ENCODE peak calls at places on chromosomes 2 and 18, in six cellular contexts. V, J, N, G, T and D are unnamed samples.

GRCh38 chr2:235935071-235935470 is 233.1 kb downstream of the GBX2 start:
- DNase-seq in G (no peak), J (no peak), T (no peak), N (no peak), V (no peak), D (no peak)

GRCh38 chr2:113187771-113188170 is 14.0 kb downstream of the PSD4 start:
- DNase-seq in N (no peak), J (no peak), T (no peak), G (no peak), V (no peak), D (no peak)

GRCh38 chr2:157875720-157876065 is 437 bp downstream of the ACVR1 start:
- DNase-seq in N (peak), V (peak), J (peak), T (peak), G (no peak), D (peak)

GRCh38 chr18:63681449-63682381 is 20.0 kb upstream of the SERPINB3 start:
- DNase-seq in G (no peak), V (no peak), J (peak), T (no peak), N (no peak), D (no peak)

GRCh38 chr2:8615252-8616083 is 66.4 kb upstream of the ID2 start:
- DNase-seq in N (peak), J (no peak), G (no peak), T (no peak), V (no peak), D (no peak)

GRCh38 chr2:214593723-214594122 is 182.9 kb downstream of the VWC2L start:
- DNase-seq in V (peak), T (no peak), G (peak), N (no peak), J (peak), D (peak)

GRCh38 chr2:214382229-214382628 is 28.6 kb upstream of the VWC2L start:
- DNase-seq in T (no peak), V (no peak), N (no peak), J (no peak), G (no peak), D (no peak)

GRCh38 chr2:159076233-159076632 is 107.8 kb downstream of the TANC1 start:
- DNase-seq in J (no peak), V (no peak), T (peak), N (no peak), G (no peak), D (no peak)

GRCh38 chr2:25042321-25043240 is 705 bp downstream of the EFR3B start:
- DNase-seq in G (peak), V (peak), J (no peak), N (peak), T (peak), D (peak)

GRCh38 chr2:45134726-45135125 is 125.5 kb upstream of the SIX2 start:
- DNase-seq in N (no peak), J (no peak), T (peak), V (no peak), G (no peak), D (peak)

GRCh38 chr2:21422050-21422449 is 298.3 kb downstream of the TDRD15 start:
- DNase-seq in V (peak), N (peak), G (peak), T (no peak), J (peak), D (no peak)

GRCh38 chr2:144890828-144891227 is 370.9 kb upstream of the ZEB2 start:
- DNase-seq in J (no peak), T (peak), V (no peak), N (peak), G (no peak), D (peak)

GRCh38 chr2:73986085-73986680 is 1.5 kb downstream of the TET3 start:
- DNase-seq in J (no peak), V (no peak), N (no peak), G (no peak), T (no peak), D (no peak)

GRCh38 chr2:50344509-50345106 is 687.3 kb downstream of the NRXN1 start:
- DNase-seq in J (no peak), N (no peak), T (no peak), V (peak), G (peak), D (no peak)

GRCh38 chr2:121532894-121533293 is 2.2 kb downstream of the RNU4ATAC start:
- DNase-seq in N (no peak), G (no peak), J (peak), V (no peak), T (no peak), D (no peak)

GRCh38 chr18:73150199-73150598 is 282.4 kb upstream of the NETO1 start:
- DNase-seq in T (no peak), V (no peak), G (no peak), N (no peak), J (no peak), D (no peak)

GRCh38 chr2:201436141-201436540 is 15.1 kb downstream of the TRAK2 start:
- DNase-seq in V (no peak), N (no peak), T (no peak), J (no peak), G (no peak), D (no peak)

GRCh38 chr2:209049608-209050007 is 374.2 kb upstream of the MAP2 start:
- DNase-seq in N (no peak), T (no peak), V (no peak), J (no peak), G (no peak), D (no peak)

GRCh38 chr2:902584-902983 is 48.1 kb upstream of the SNTG2 start:
- DNase-seq in J (no peak), G (no peak), T (no peak), V (no peak), N (no peak), D (no peak)

GRCh38 chr2:113324684-113325160 is 46.0 kb upstream of the PAX8 start:
- DNase-seq in T (peak), G (peak), N (peak), V (peak), J (no peak), D (peak)

GRCh38 chr2:147398301-147398700 is 446.5 kb upstream of the ACVR2A start:
- DNase-seq in N (no peak), G (no peak), T (no peak), J (no peak), V (no peak), D (no peak)

GRCh38 chr2:186437719-186438118 is 48.3 kb upstream of the ZC3H15 start:
- DNase-seq in J (no peak), V (no peak), G (no peak), N (no peak), T (no peak), D (no peak)

GRCh38 chr2:176188218-176188968 is at the start of gene HOXD1:
- DNase-seq in V (peak), G (peak), T (peak), J (peak), N (peak), D (peak)

GRCh38 chr2:182506606-182507005 is 79.8 kb upstream of the PDE1A start:
- DNase-seq in G (no peak), N (no peak), J (no peak), V (no peak), T (peak), D (no peak)
- TF ChIP-seq JUN in G (no peak), N (no peak), J (no peak), V (no peak), T (no peak), D (no peak)

DNA sequence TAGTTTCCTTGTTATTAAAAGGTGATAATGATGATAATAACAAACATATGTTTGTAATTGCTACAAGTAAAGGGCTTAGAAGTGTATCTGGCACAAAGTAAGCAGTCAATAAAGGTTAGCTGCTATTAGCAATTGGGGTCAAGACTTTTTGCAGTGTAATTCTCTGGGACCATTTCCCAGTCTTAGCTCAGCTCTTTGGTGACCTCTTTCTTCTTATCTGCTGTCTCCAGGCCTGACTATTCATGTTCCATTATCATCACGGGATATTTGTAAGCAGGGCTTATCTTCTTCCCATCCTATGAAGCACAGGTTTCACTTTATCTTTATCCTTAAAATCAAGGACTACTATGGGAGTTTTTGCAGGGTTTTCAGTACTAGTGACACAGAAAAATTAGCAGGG is 131.7 kb downstream of the DOCK10 start:
- DNase-seq in V (no peak), N (no peak), J (no peak), T (peak), G (no peak), D (no peak)
- TF ChIP-seq JUN in V (no peak), N (no peak), J (no peak), T (peak), G (no peak), D (no peak)

GRCh38 chr2:239979243-239980023 is 45.7 kb downstream of the NDUFA10 start:
- DNase-seq in V (peak), J (no peak), N (no peak), G (peak), T (peak), D (no peak)
- TF ChIP-seq JUN in V (no peak), J (no peak), N (no peak), G (no peak), T (no peak), D (no peak)

GRCh38 chr2:226772389-226773179 is 27.0 kb downstream of the IRS1 start:
- DNase-seq in G (no peak), V (no peak), J (peak), T (peak), N (no peak), D (no peak)
- TF ChIP-seq JUN in G (no peak), V (no peak), J (no peak), T (no peak), N (no peak), D (no peak)

DNA sequence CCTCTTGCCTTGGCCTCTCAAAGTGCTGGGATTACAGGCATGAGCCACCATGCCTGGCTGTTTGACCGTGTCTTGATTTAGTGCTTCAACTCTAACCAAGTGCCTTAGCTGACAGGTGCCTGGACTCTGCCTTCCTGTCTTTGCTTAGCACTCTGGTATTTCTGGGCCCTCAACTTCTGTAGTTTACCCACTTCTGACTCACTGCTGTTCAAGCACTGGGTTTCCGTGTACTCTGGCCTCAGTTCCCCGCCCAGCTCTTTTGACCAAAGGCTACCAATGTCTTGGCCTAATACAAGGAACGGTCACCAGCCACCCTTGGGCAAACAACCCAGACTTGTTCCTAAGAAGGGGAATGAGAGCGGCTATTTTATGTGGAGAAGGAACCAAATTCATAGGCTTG is 35.7 kb upstream of the CABLES1 start:
- DNase-seq in G (no peak), V (no peak), T (no peak), N (no peak), J (peak), D (peak)
- TF ChIP-seq JUN in G (no peak), V (no peak), T (no peak), N (no peak), J (peak), D (no peak)

GRCh38 chr2:75320893-75321292 is 121.6 kb upstream of the TACR1 start:
- DNase-seq in G (no peak), J (no peak), T (no peak), N (no peak), V (no peak), D (no peak)
- TF ChIP-seq JUN in G (no peak), J (no peak), T (no peak), N (no peak), V (no peak), D (no peak)

DNA sequence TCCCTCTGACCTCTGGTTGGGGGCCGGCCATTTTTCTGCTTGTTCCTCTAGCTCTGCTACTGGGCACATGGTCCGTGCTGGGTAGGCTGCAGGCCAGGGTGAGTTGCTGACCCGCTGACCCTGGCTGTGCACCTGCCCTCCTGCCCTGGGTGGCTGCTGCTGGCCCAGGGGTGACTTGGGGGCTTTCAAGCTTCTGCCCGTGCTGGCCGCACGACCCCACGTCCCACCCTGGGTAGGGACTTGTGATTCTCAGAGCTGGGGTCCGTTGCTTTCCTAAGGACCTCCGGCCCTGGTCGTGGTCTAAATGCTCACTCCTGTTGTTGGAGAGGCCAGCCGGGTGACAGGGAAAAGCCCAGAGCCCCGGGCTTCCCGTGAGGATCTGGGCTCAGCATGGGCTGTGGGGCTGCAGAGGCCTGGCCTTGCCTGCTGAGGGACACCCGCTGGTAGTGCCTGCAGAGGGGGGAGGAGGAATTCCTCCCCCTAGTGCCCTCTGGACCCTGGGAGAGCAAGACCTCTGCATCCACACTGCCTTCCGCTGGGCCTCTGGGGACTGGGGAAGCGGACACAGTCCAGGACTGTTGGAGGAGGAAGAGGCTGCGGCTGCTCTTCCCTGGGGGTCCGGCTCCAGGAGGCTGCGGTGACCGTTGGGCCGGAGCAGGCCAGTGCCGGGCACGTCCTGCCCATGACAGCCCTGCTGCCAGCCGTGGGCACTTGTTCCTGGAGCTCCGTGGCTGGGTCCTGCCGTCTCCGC is 6.3 kb upstream of the GAL3ST2 start:
- DNase-seq in G (peak), T (no peak), V (peak), N (no peak), J (peak), D (no peak)
- TF ChIP-seq JUN in G (no peak), T (no peak), V (no peak), N (no peak), J (no peak), D (no peak)

DNA sequence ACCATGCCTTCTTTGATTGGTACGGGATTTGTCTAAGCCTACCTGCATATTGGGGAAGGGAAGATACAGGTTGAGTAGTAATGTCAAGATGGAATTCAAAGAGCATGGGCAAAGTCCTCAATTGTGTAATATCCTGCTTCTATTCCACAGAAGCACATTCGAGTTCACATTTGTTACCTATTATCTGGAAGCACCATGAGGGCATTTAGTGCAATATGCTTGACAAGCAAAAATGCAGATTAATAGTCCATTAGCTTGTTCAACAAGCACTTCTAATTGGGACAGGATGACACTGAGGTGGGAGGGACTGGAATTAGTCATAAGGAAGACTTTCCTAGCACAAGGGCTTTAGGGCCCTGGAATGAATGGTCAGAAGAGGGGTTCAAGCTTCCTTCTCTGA is 40.5 kb downstream of the MYO5B start:
- DNase-seq in G (no peak), T (no peak), V (no peak), N (no peak), J (peak), D (no peak)
- TF ChIP-seq JUN in G (no peak), T (no peak), V (no peak), N (no peak), J (no peak), D (no peak)